ENCODE peak calls at places on chromosomes 4 and X, in nine cellular contexts. S is heart left ventricle, U is cardiac muscle cell, X is Peyer's patch, W is PC-9, K is HepG2, A is endothelial cell of umbilical vein, I is tibial artery, L is fibroblast of lung. C is an unnamed sample.

GRCh38 chr4:637536-637935 is 12.2 kb downstream of the PDE6B start:
- DNase-seq in S (peak; percentile 38), U (no peak), X (no peak), W (no peak), K (no peak), A (no peak), I (no peak), L (no peak), C (no peak)

GRCh38 chr4:173404296-173404865 is 5.5 kb upstream of the SCRG1 start:
- DNase-seq in S (no peak), U (no peak), X (no peak), W (no peak), K (no peak), A (no peak), I (no peak), L (no peak), C (no peak)

GRCh38 chr4:168388890-168389289 is 70.3 kb upstream of the DDX60 start:
- DNase-seq in S (no peak), U (no peak), X (no peak), W (no peak), K (no peak), A (peak; percentile 92), I (no peak), L (peak; percentile 3), C (no peak)

GRCh38 chr4:135515295-135515694 is 1313.7 kb upstream of the PABPC4L start:
- DNase-seq in S (no peak), U (no peak), X (no peak), W (no peak), K (no peak), A (no peak), I (no peak), L (peak; percentile 10), C (no peak)

GRCh38 chr4:181775298-181775697 is 467.9 kb upstream of the TENM3 start:
- DNase-seq in S (no peak), U (no peak), X (no peak), W (no peak), K (no peak), A (no peak), I (no peak), L (no peak), C (no peak)

GRCh38 chr4:145904413-145905177 is 34.0 kb downstream of the ZNF827 start:
- DNase-seq in S (no peak), U (no peak), X (no peak), W (no peak), K (no peak), A (no peak), I (no peak), L (no peak), C (no peak)

GRCh38 chrX:27767387-27767786 is 40.4 kb upstream of the MAGEB10 start:
- DNase-seq in S (no peak), U (no peak), X (no peak), W (no peak), K (no peak), A (peak; percentile 7), I (no peak), L (peak; percentile 34), C (no peak)

GRCh38 chrX:13283512-13283911 is 36.3 kb downstream of the ATXN3L start:
- DNase-seq in S (no peak), U (no peak), X (no peak), W (no peak), K (no peak), A (no peak), I (no peak), L (no peak), C (no peak)

GRCh38 chrX:2548731-2549423 is 48.1 kb upstream of the DHRSX start:
- DNase-seq in S (no peak), U (no peak), X (no peak), W (no peak), K (no peak), A (no peak), I (no peak), L (no peak), C (no peak)

GRCh38 chr4:80007745-80008149 is 65.3 kb downstream of the ANTXR2 start:
- DNase-seq in S (no peak), U (no peak), X (no peak), W (no peak), K (no peak), A (peak; percentile 83), I (no peak), L (no peak), C (no peak)

GRCh38 chr4:8322794-8323704 is 53.5 kb downstream of the HTRA3 start:
- DNase-seq in S (no peak), U (no peak), X (no peak), W (no peak), K (no peak), A (no peak), I (no peak), L (no peak), C (peak; percentile 0)

GRCh38 chrX:112851806-112852205 is 11.2 kb upstream of the AMOT start:
- DNase-seq in S (no peak), U (peak; percentile 8), X (no peak), W (peak; percentile 45), K (no peak), A (no peak), I (no peak), L (peak; percentile 47), C (no peak)

GRCh38 chrX:34521563-34521962 is 135.5 kb downstream of the TMEM47 start:
- DNase-seq in S (no peak), U (no peak), X (no peak), W (no peak), K (no peak), A (peak; percentile 51), I (no peak), L (peak; percentile 0), C (no peak)

GRCh38 chrX:136531951-136532350 is at the start of gene VGLL1:
- DNase-seq in S (no peak), U (no peak), X (no peak), W (peak; percentile 76), K (no peak), A (no peak), I (no peak), L (no peak), C (no peak)

GRCh38 chr4:99156992-99157391 is 12.9 kb upstream of the ADH4 start:
- DNase-seq in S (no peak), U (no peak), X (no peak), W (no peak), K (peak; percentile 82), A (no peak), I (no peak), L (no peak), C (no peak)

GRCh38 chr4:137495578-137495977 is 36.7 kb downstream of the PCDH18 start:
- DNase-seq in S (no peak), U (no peak), X (no peak), W (no peak), K (no peak), A (no peak), I (no peak), L (no peak), C (no peak)

GRCh38 chr4:112280657-112281056 is 5.0 kb downstream of the TIFA start:
- DNase-seq in S (no peak), U (no peak), X (no peak), W (no peak), K (no peak), A (no peak), I (no peak), L (no peak), C (no peak)
- H3K4me3 ChIP-seq in S (no peak overlapping the region), U (no peak overlapping the region), X (no peak overlapping the region), W (no peak overlapping the region), K (no peak overlapping the region), A (no peak overlapping the region), I (no peak overlapping the region), L (no peak overlapping the region), C (no peak overlapping the region)

DNA sequence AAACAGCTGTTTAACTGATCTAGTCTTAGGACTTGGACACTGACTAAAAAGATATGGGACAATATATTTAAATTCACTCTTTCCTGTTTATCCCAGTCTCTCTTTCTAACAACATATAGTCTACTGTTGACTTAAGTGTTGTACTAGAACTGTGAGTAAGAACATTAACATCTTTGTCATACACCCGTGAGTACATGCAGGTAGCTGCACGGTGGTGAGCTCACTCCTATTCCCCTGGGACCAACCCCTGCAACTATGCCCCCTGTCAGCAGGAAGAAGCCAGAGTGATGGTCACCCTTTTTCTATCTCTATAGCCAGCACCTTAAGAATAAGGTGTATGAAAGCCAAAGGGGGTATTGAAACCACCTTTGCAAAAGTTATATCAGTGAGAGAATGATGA is 17.6 kb downstream of the TBL1X start:
- DNase-seq in S (no peak), U (no peak), X (no peak), W (no peak), K (no peak), A (peak; percentile 46), I (no peak), L (no peak), C (no peak)
- TF ChIP-seq CTCF in S (no peak), U (no peak), X (no peak), W (no peak), K (peak; percentile 14), A (no peak), I (no peak), L (no peak), C (no peak)

DNA sequence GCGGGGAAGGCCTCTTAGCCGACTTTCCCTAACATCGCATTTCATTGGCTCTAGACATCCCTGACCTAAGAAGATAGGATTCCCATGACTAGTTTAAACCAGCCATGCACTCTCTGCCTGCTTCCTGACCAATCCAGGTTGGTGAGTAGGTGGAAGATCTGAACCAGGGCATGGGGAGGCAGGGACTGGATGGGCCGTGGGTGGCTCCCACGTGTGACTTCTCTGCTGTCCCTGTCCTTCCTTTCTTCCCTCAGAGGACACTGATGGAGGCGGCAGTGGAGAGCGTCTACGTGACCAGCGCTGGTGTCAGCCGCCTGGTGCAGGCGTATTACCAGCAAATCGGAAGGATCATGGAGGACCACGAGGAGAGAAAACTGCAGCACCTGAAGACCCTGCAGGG is 90.7 kb downstream of the EVC start:
- DNase-seq in S (no peak), U (no peak), X (no peak), W (no peak), K (no peak), A (no peak), I (no peak), L (no peak), C (no peak)
- H3K36me3 ChIP-seq in S (peaks cover 21% of the 10 kb centered on the region), U (peaks cover 7% of the 10 kb centered on the region), X (peaks cover 7% of the 10 kb centered on the region), W (no peaks in the 10 kb centered on the region), K (peaks cover 7% of the 10 kb centered on the region), A (peaks cover 27% of the 10 kb centered on the region), I (peaks cover 96% of the 10 kb centered on the region), L (peaks cover 23% of the 10 kb centered on the region), C (no peaks in the 10 kb centered on the region)

GRCh38 chr4:139738846-139739613 is 73.4 kb downstream of the MGST2 start:
- DNase-seq in S (no peak), U (no peak), X (no peak), W (no peak), K (peak; percentile 91), A (no peak), I (no peak), L (no peak), C (no peak)

GRCh38 chr4:139740121-139740520 is 74.5 kb downstream of the MGST2 start:
- DNase-seq in S (no peak), U (peak; percentile 46), X (no peak), W (peak; percentile 25), K (no peak), A (peak; percentile 12), I (no peak), L (no peak), C (peak; percentile 47)

GRCh38 chr4:139743027-139743426 is 77.4 kb downstream of the MGST2 start:
- DNase-seq in S (no peak), U (no peak), X (no peak), W (no peak), K (no peak), A (no peak), I (no peak), L (no peak), C (no peak)

GRCh38 chr4:139744232-139744631 is 78.6 kb downstream of the MGST2 start:
- DNase-seq in S (no peak), U (no peak), X (no peak), W (no peak), K (no peak), A (no peak), I (no peak), L (no peak), C (no peak)

GRCh38 chr4:139740531-139741041 is 75.0 kb downstream of the MGST2 start:
- DNase-seq in S (peak; percentile 77), U (no peak), X (no peak), W (peak; percentile 58), K (peak; percentile 83), A (peak; percentile 92), I (peak; percentile 85), L (peak; percentile 98), C (peak; percentile 80)
- H3K4me3 ChIP-seq in S (peak overlapping the region; percentile 23), U (no peak overlapping the region), X (no peak overlapping the region), W (no peak overlapping the region), K (no peak overlapping the region), A (no peak overlapping the region), I (peak overlapping the region; percentile 4), L (no peak overlapping the region), C (no peak overlapping the region)

C was measured in BE2C.